ENCODE peak calls at places on chromosome 21, in seven cellular contexts. B is K562, G is GM12878, Q is H1, Y is GM12892, D is HepG2, U is SK-N-SH. C is an unnamed sample.

GRCh38 chr21:21851657-21852056 is 853.4 kb downstream of the NCAM2 start:
- DNase-seq in U (no peak), B (no peak), Q (no peak), D (no peak), G (no peak), Y (no peak), C (no peak)

GRCh38 chr21:16572032-16572431 is 842.2 kb downstream of the USP25 start:
- DNase-seq in Q (no peak), U (no peak), G (no peak), B (no peak), D (no peak), Y (no peak), C (no peak)

GRCh38 chr21:46551636-46552241 is 53.1 kb downstream of the S100B start:
- DNase-seq in D (no peak), Q (no peak), B (no peak), Y (no peak), U (no peak), G (no peak), C (no peak)

GRCh38 chr21:42315296-42315891 is at the start of gene TFF3:
- DNase-seq in Q (no peak), D (peak; percentile 84), G (no peak), U (no peak), B (no peak), Y (no peak), C (no peak)

GRCh38 chr21:39736716-39737115 is 8.3 kb upstream of the IGSF5 start:
- DNase-seq in Q (no peak), B (no peak), Y (no peak), U (no peak), D (no peak), G (no peak), C (no peak)

GRCh38 chr21:45880097-45881068 is 101.2 kb upstream of the COL6A1 start:
- DNase-seq in Q (peak; percentile 44), U (peak; percentile 32), G (no peak), Y (peak; percentile 57), B (peak; percentile 86), D (peak; percentile 71), C (peak; percentile 68)

GRCh38 chr21:38938343-38938742 is 132.6 kb downstream of the ETS2 start:
- DNase-seq in Q (no peak), G (no peak), B (no peak), U (peak; percentile 74), D (no peak), Y (no peak), C (no peak)

GRCh38 chr21:20308586-20308985 is 689.6 kb upstream of the NCAM2 start:
- DNase-seq in D (no peak), U (no peak), B (no peak), G (no peak), Y (no peak), Q (no peak), C (no peak)

GRCh38 chr21:39136711-39137110 is 46.5 kb downstream of the PSMG1 start:
- DNase-seq in Q (no peak), B (no peak), Y (no peak), D (no peak), G (no peak), U (no peak), C (no peak)

GRCh38 chr21:42585881-42586280 is 67.5 kb upstream of the PDE9A start:
- DNase-seq in U (no peak), Q (no peak), B (no peak), D (no peak), G (no peak), Y (no peak), C (no peak)

DNA sequence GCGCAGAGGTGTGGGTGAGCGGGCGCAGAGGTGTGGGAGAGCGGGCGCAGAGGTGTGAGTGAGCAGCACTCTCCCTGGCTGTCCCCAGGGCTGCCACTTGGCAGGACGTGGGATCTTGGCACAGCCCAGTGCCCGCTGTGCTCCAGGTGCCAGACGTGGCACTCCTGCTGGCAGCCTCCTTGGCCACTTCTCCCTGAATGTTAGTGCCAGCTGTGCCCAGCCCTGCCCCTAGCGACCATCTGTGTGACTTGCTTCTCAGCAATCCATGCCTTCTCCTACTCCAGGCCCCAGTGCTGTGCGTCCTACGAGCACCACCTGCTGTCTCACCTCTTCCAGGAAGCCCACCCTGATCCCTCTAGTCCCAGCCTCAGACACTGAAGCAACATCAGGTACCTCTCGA is 30.5 kb downstream of the KRTAP10-1 start:
- DNase-seq in B (no peak), Q (no peak), G (no peak), D (no peak), U (peak; percentile 71), Y (no peak), C (no peak)
- TF ChIP-seq TAF1 in B (no peak), Q (no peak), G (no peak), D (no peak), U (no peak), Y (no peak), C (no peak)

GRCh38 chr21:32364387-32364786 is 28.4 kb downstream of the URB1 start:
- DNase-seq in G (no peak), D (peak; percentile 81), Y (no peak), B (no peak), U (no peak), Q (no peak), C (no peak)
- TF ChIP-seq TAF1 in G (no peak), D (no peak), Y (no peak), B (no peak), U (no peak), Q (no peak), C (no peak)

GRCh38 chr21:27721675-27722074 is 754.8 kb upstream of the ADAMTS5 start:
- DNase-seq in D (no peak), Y (no peak), U (no peak), B (no peak), G (no peak), Q (no peak), C (no peak)

GRCh38 chr21:27719226-27719625 is 752.3 kb upstream of the ADAMTS5 start:
- DNase-seq in D (no peak), Y (no peak), Q (no peak), U (no peak), B (no peak), G (no peak), C (no peak)

GRCh38 chr21:27725916-27726315 is 759.0 kb upstream of the ADAMTS5 start:
- DNase-seq in U (no peak), G (no peak), D (no peak), Q (no peak), B (no peak), Y (no peak), C (no peak)

DNA sequence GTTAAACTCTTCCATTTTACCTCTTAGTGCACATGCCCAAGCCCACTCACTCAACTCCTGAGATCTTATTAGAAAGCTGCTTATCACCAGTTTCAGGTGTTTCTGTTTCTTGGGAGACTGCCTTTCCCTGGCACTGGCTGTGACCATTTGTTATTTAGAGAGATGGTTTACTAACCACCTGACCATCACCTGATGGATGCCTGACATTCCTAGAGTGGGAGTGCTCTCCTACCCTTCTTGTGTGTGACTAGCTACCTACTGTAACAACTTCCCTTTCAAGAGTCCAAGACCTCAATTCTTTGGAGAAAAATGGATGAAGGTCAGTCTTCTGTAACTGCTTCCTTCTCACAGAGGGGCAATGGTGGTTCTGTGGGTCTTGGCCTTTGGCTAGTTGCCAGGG is 755.2 kb upstream of the ADAMTS5 start:
- DNase-seq in Q (no peak), B (no peak), G (no peak), U (no peak), D (no peak), Y (no peak), C (no peak)
- TF ChIP-seq TAF1 in Q (no peak), B (no peak), G (no peak), U (no peak), D (no peak), Y (no peak), C (no peak)

GRCh38 chr21:43701936-43702784 is 16.8 kb upstream of the PDXK start:
- DNase-seq in D (no peak), G (no peak), Y (no peak), U (no peak), B (no peak), Q (no peak), C (no peak)

GRCh38 chr21:43702785-43703067 is 16.2 kb upstream of the PDXK start:
- DNase-seq in B (no peak), U (no peak), D (no peak), Y (no peak), G (no peak), Q (no peak), C (no peak)

GRCh38 chr21:43699933-43700599 is 18.9 kb upstream of the PDXK start:
- DNase-seq in B (no peak), U (no peak), Y (no peak), Q (no peak), G (no peak), D (no peak), C (no peak)

GRCh38 chr21:43707462-43707861 is 11.5 kb upstream of the PDXK start:
- DNase-seq in Q (no peak), B (no peak), Y (no peak), U (no peak), G (no peak), D (no peak), C (no peak)

DNA sequence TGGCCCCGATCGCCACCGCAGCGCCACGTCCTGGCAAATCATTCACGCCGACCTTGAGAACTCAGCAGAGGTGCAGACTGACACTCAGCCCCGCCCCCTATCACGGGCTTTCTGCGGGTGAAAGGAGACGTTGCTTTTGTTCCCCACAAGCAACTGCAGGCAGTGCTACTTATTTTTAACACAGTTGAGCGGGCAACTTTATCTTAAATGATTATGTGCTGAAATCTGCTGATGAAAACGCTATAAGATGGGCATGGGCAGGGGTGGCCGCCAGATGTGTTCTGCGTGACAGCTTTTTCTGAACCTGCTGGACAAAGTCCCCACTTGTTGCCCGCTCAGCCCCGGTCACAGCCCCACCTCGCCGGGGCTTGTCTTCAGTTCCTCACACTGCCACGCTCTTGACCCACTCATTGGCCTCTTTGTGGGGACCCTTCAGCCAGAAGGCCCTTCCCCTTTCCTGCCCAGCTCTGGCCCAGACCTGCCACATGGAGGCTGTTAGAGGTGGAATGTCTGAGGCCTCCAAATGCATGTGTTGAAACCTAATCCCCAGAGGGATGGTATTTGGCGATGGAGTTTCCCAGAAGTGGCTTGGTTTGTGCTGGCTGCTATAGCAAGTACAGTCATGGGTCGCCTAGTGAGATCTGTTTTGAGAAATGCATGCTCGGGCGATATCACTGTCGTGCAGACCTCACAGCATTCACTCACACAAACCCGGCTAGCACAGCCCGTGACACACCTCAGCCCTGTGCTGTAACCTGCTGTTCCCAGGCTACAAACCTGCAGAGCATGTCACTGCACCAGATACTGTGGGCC is 15.7 kb upstream of the PDXK start:
- DNase-seq in Q (no peak), G (no peak), D (peak; percentile 57), U (peak; percentile 48), Y (no peak), B (peak; percentile 73), C (no peak)
- TF ChIP-seq TAF1 in Q (no peak), G (no peak), D (no peak), U (no peak), Y (no peak), B (no peak), C (no peak)